ENCODE peak calls at places on chromosomes 4 and X, in six cellular contexts. A, J, H, P, K and X are unnamed samples.

GRCh38 chr4:103018391-103019318 is 850 bp downstream of the SLC9B1 start:
- DNase-seq in A (peak; percentile 19), J (no peak), H (no peak), P (no peak), K (no peak), X (no peak)

GRCh38 chr4:86554641-86555040 is 39.5 kb upstream of the PTPN13 start:
- DNase-seq in A (no peak), J (no peak), H (no peak), P (no peak), K (no peak), X (no peak)

GRCh38 chrX:150478496-150479492 is 89.6 kb upstream of the MTM1 start:
- DNase-seq in A (no peak), J (no peak), H (no peak), P (no peak), K (no peak), X (no peak)

GRCh38 chr4:5192678-5193077 is 141.4 kb downstream of the STK32B start:
- DNase-seq in A (no peak), J (no peak), H (no peak), P (no peak), K (no peak), X (no peak)

GRCh38 chr4:177583000-177583399 is 140.8 kb upstream of the AGA start:
- DNase-seq in A (no peak), J (no peak), H (peak; percentile 7), P (no peak), K (no peak), X (no peak)

GRCh38 chrX:131821945-131822622 is 201.0 kb upstream of the STK26 start:
- DNase-seq in A (no peak), J (no peak), H (no peak), P (peak; percentile 85), K (peak; percentile 49), X (peak; percentile 21)

GRCh38 chr4:6693274-6694176 is at the start of gene S100P:
- DNase-seq in A (no peak), J (peak; percentile 84), H (no peak), P (no peak), K (no peak), X (no peak)

GRCh38 chrX:93985621-93986020 is 311.6 kb downstream of the FAM133A start:
- DNase-seq in A (no peak), J (no peak), H (peak; percentile 13), P (no peak), K (no peak), X (no peak)

GRCh38 chrX:10467793-10468192 is 152.6 kb downstream of the MID1 start:
- DNase-seq in A (no peak), J (no peak), H (no peak), P (no peak), K (no peak), X (no peak)

GRCh38 chrX:22041931-22042530 is 9.9 kb downstream of the PHEX start:
- DNase-seq in A (no peak), J (no peak), H (no peak), P (no peak), K (no peak), X (no peak)

GRCh38 chrX:17160971-17161370 is 214.0 kb upstream of the NHS start:
- DNase-seq in A (no peak), J (no peak), H (peak; percentile 8), P (no peak), K (no peak), X (no peak)

GRCh38 chrX:15269618-15270521 is at the start of gene ASB9:
- DNase-seq in A (no peak), J (peak; percentile 15), H (peak; percentile 69), P (no peak), K (no peak), X (peak; percentile 66)